ENCODE peak calls at places on chromosome 1, in six cellular contexts. R, Y, U, Q, O and A are unnamed samples.

GRCh38 chr1:245378352-245379144 is 223.8 kb downstream of the KIF26B start:
- DNase-seq in R (no peak), Y (no peak), U (no peak), Q (no peak), O (no peak), A (no peak)

GRCh38 chr1:163142152-163142551 is 60.6 kb downstream of the RGS5 start:
- DNase-seq in R (no peak), Y (no peak), U (no peak), Q (no peak), O (no peak), A (no peak)

GRCh38 chr1:211879475-211879874 is 48.9 kb upstream of the LPGAT1 start:
- DNase-seq in R (no peak), Y (no peak), U (no peak), Q (no peak), O (no peak), A (no peak)

GRCh38 chr1:34916104-34916503 is 13.3 kb downstream of the DLGAP3 start:
- DNase-seq in R (no peak), Y (no peak), U (no peak), Q (no peak), O (no peak), A (no peak)

GRCh38 chr1:214454619-214455396 is 96.6 kb downstream of the PTPN14 start:
- DNase-seq in R (no peak), Y (no peak), U (no peak), Q (no peak), O (no peak), A (no peak)

GRCh38 chr1:18948048-18948912 is 8.2 kb downstream of the IFFO2 start:
- DNase-seq in R (no peak), Y (no peak), U (no peak), Q (peak), O (no peak), A (peak)

GRCh38 chr1:167095368-167095767 is 1.5 kb downstream of the STYXL2 start:
- DNase-seq in R (no peak), Y (no peak), U (no peak), Q (no peak), O (no peak), A (no peak)

GRCh38 chr1:203751051-203751450 is 13.9 kb upstream of the LAX1 start:
- DNase-seq in R (no peak), Y (no peak), U (no peak), Q (no peak), O (no peak), A (no peak)

GRCh38 chr1:31505884-31506497 is 70.3 kb upstream of the TINAGL1 start:
- DNase-seq in R (no peak), Y (no peak), U (no peak), Q (no peak), O (no peak), A (no peak)

GRCh38 chr1:39378377-39378776 is 113.1 kb upstream of the BMP8A start:
- DNase-seq in R (no peak), Y (no peak), U (no peak), Q (no peak), O (no peak), A (peak)

GRCh38 chr1:222047370-222047769 is 305.5 kb upstream of the DUSP10 start:
- DNase-seq in R (no peak), Y (no peak), U (no peak), Q (no peak), O (no peak), A (no peak)

GRCh38 chr1:227766015-227766634 is 30.9 kb downstream of the SNAP47 start:
- DNase-seq in R (peak), Y (no peak), U (peak), Q (peak), O (no peak), A (no peak)

GRCh38 chr1:177517556-177517955 is 346.8 kb downstream of the BRINP2 start:
- DNase-seq in R (no peak), Y (no peak), U (no peak), Q (no peak), O (no peak), A (no peak)

GRCh38 chr1:222048030-222048632 is 306.2 kb upstream of the DUSP10 start:
- DNase-seq in R (no peak), Y (no peak), U (no peak), Q (no peak), O (no peak), A (no peak)

GRCh38 chr1:23528245-23528978 is 2.6 kb downstream of the E2F2 start:
- DNase-seq in R (peak), Y (peak), U (no peak), Q (peak), O (no peak), A (peak)

GRCh38 chr1:227883073-227883520 is 64.6 kb downstream of the WNT9A start:
- DNase-seq in R (no peak), Y (no peak), U (no peak), Q (peak), O (no peak), A (no peak)

GRCh38 chr1:15540201-15540600 is 13.6 kb downstream of the DNAJC16 start:
- DNase-seq in R (no peak), Y (no peak), U (no peak), Q (no peak), O (no peak), A (no peak)

GRCh38 chr1:29601021-29601420 is 364.7 kb downstream of the PTPRU start:
- DNase-seq in R (no peak), Y (no peak), U (no peak), Q (no peak), O (no peak), A (no peak)

GRCh38 chr1:168636642-168637111 is 60.3 kb downstream of the XCL1 start:
- DNase-seq in R (no peak), Y (no peak), U (no peak), Q (no peak), O (peak), A (no peak)

GRCh38 chr1:185208626-185209170 is 51.7 kb downstream of the SWT1 start:
- DNase-seq in R (no peak), Y (no peak), U (no peak), Q (no peak), O (no peak), A (no peak)

GRCh38 chr1:77986810-77987209 is 7.9 kb upstream of the FUBP1 start:
- DNase-seq in R (no peak), Y (no peak), U (no peak), Q (no peak), O (no peak), A (no peak)

GRCh38 chr1:16993521-16994038 is 13.2 kb upstream of the MFAP2 start:
- DNase-seq in R (no peak), Y (no peak), U (no peak), Q (no peak), O (no peak), A (no peak)

GRCh38 chr1:230899845-230900251 is 31.5 kb upstream of the C1orf198 start:
- DNase-seq in R (no peak), Y (no peak), U (no peak), Q (no peak), O (no peak), A (no peak)

GRCh38 chr1:213603087-213603486 is 384.7 kb upstream of the PROX1 start:
- DNase-seq in R (no peak), Y (no peak), U (no peak), Q (no peak), O (no peak), A (no peak)

GRCh38 chr1:74969566-74970135 is 164.5 kb upstream of the LHX8 start:
- DNase-seq in R (no peak), Y (no peak), U (no peak), Q (no peak), O (no peak), A (no peak)

GRCh38 chr1:56106551-56107277 is 472.6 kb downstream of the PLPP3 start:
- DNase-seq in R (no peak), Y (no peak), U (no peak), Q (no peak), O (no peak), A (no peak)

GRCh38 chr1:117161887-117162286 is 40.3 kb upstream of the TRIM45 start:
- DNase-seq in R (no peak), Y (no peak), U (no peak), Q (no peak), O (no peak), A (peak)

GRCh38 chr1:235999259-235999925 is 65.5 kb downstream of the NID1 start:
- DNase-seq in R (peak), Y (no peak), U (no peak), Q (peak), O (no peak), A (no peak)

GRCh38 chr1:230163205-230163604 is 96.2 kb downstream of the GALNT2 start:
- DNase-seq in R (no peak), Y (no peak), U (no peak), Q (no peak), O (no peak), A (no peak)

GRCh38 chr1:153612755-153613331 is at the start of gene S100A16:
- DNase-seq in R (no peak), Y (peak), U (no peak), Q (no peak), O (peak), A (no peak)